ENCODE peak calls at places on chromosome 1, in five cellular contexts. M is K562, A is HCT116, I is H1, B is GM12878. K is an unnamed sample.

GRCh38 chr1:48471603-48472576 is at the start of gene SPATA6:
- DNase-seq in M (peak; percentile 99), A (peak; percentile 85), I (peak; percentile 89), B (peak; percentile 24), K (peak; percentile 95)

GRCh38 chr1:44808063-44808937 is at the start of gene BTBD19:
- DNase-seq in M (peak; percentile 76), A (no peak), I (no peak), B (no peak), K (peak; percentile 80)

GRCh38 chr1:2611034-2611501 is 21.7 kb downstream of the MMEL1 start:
- DNase-seq in M (peak; percentile 97), A (peak; percentile 62), I (peak; percentile 31), B (no peak), K (no peak)

GRCh38 chr1:66335859-66336640 is 197.9 kb upstream of the SGIP1 start:
- DNase-seq in M (no peak), A (no peak), I (no peak), B (peak; percentile 97), K (no peak)

GRCh38 chr1:53411541-53412152 is 47.6 kb upstream of the DMRTB1 start:
- DNase-seq in M (no peak), A (no peak), I (no peak), B (no peak), K (no peak)

GRCh38 chr1:163201906-163202305 is 810 bp downstream of the RGS5 start:
- DNase-seq in M (no peak), A (no peak), I (no peak), B (no peak), K (no peak)

GRCh38 chr1:164748253-164748899 is 189.4 kb downstream of the PBX1 start:
- DNase-seq in M (no peak), A (peak; percentile 78), I (no peak), B (no peak), K (no peak)

GRCh38 chr1:9425859-9426258 is 113.4 kb upstream of the SLC25A33 start:
- DNase-seq in M (no peak), A (no peak), I (no peak), B (no peak), K (no peak)

GRCh38 chr1:59025898-59026426 is 242.1 kb upstream of the JUN start:
- DNase-seq in M (no peak), A (no peak), I (no peak), B (peak; percentile 85), K (no peak)

GRCh38 chr1:48572632-48573258 is 100.7 kb upstream of the SPATA6 start:
- DNase-seq in M (peak; percentile 42), A (peak; percentile 35), I (peak; percentile 79), B (no peak), K (peak; percentile 94)

GRCh38 chr1:205438213-205439158 is 16.6 kb upstream of the LEMD1 start:
- DNase-seq in M (peak; percentile 85), A (peak; percentile 45), I (no peak), B (no peak), K (no peak)

GRCh38 chr1:206030714-206031113 is 7.0 kb upstream of the CTSE start:
- DNase-seq in M (peak; percentile 43), A (peak; percentile 74), I (no peak), B (peak; percentile 66), K (peak; percentile 86)

GRCh38 chr1:26203642-26204318 is 13.4 kb downstream of the CATSPER4 start:
- DNase-seq in M (no peak), A (no peak), I (no peak), B (no peak), K (no peak)

GRCh38 chr1:24970926-24971530 is 41.0 kb upstream of the RUNX3 start:
- DNase-seq in M (no peak), A (no peak), I (no peak), B (no peak), K (no peak)

GRCh38 chr1:59452559-59452958 is 155.7 kb downstream of the FGGY start:
- DNase-seq in M (no peak), A (no peak), I (no peak), B (no peak), K (no peak)

GRCh38 chr1:18415448-18415960 is 65.2 kb upstream of the KLHDC7A start:
- DNase-seq in M (no peak), A (no peak), I (no peak), B (no peak), K (no peak)

GRCh38 chr1:208121965-208122364 is 122.2 kb downstream of the PLXNA2 start:
- DNase-seq in M (no peak), A (no peak), I (no peak), B (no peak), K (no peak)

GRCh38 chr1:8015036-8015808 is 10.9 kb downstream of the ERRFI1 start:
- DNase-seq in M (peak; percentile 62), A (no peak), I (no peak), B (peak; percentile 26), K (no peak)

GRCh38 chr1:184664042-184664659 is 90.5 kb downstream of the EDEM3 start:
- DNase-seq in M (peak; percentile 77), A (peak; percentile 26), I (no peak), B (no peak), K (peak; percentile 86)

GRCh38 chr1:62311473-62311943 is 7.7 kb downstream of the KANK4 start:
- DNase-seq in M (no peak), A (no peak), I (no peak), B (no peak), K (no peak)

GRCh38 chr1:28256197-28256827 is 3.0 kb upstream of the SESN2 start:
- DNase-seq in M (no peak), A (no peak), I (no peak), B (no peak), K (no peak)

DNA sequence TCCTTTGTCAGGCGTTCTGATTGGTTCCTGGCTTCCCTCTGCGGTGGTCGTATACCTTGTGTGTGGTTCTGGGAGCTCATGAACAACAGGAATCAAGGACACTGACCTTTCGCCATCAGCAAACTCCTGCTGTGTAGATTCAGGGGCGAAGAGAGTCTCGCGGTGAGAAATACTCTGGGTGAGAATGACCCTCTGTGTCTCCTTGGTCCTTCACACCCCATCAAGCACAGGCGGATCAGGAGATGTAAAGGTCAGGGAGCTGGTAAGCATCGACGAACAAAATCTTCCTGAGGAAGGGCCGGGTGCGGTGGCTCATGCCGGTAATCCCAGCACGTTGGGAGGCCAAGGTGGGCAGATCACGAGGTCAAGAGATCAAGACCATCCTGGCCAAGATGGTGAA is 207.2 kb downstream of the KIF26B start:
- DNase-seq in M (no peak), A (no peak), I (no peak), B (no peak), K (no peak)
- H3K9ac ChIP-seq in M (no peak overlapping the region), A (no peak overlapping the region), I (no peak overlapping the region), B (no peak overlapping the region), K (no peak overlapping the region)

DNA sequence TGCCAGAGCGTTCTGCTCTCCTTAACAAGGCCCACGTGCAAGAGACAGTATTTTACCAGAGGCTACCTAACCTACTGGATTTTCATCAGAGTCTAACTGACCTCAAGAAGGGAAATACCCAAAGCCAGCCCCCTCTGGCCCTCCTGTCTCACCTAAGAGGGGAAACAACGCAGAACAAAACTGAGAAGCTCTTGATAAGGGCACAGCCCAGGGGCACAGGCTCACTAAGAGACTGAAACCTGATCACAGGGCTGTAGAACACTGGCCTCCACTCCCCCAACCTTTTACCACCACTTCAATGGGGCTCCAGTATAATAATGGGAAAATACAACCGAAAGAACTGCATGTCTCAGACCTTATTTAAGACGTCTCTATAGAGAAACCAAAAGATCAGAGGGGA is 449.5 kb upstream of the CAMK1G start:
- DNase-seq in M (no peak), A (no peak), I (no peak), B (peak; percentile 25), K (no peak)
- TF ChIP-seq YY1 in M (no peak), A (no peak), I (no peak), B (no peak), K (no peak)

GRCh38 chr1:145990249-145991097 is 5.9 kb downstream of the TXNIP start:
- DNase-seq in M (no peak), A (no peak), I (no peak), B (no peak), K (no peak)
- TF ChIP-seq ZNF274 in M (no peak), A (no peak), I (no peak), B (no peak), K (no peak)

DNA sequence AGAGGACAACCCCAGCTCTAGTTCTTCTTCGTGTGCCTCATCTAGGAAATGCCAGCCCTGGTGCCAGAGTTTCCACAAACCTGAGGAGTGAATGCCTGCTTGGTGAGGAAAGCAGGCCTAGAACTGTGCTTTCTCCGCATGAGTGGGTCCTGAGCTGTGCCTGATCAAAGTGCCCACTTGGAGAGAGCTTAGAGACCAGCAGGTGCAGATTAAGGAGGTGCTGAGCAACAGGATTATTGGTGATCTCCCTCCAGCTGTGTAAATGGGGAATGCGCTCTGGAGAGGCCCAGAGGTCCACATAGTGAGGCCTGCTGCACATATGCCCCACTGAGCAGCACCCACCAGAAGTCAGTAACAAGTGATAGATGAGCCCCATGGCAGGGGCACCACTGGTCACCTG is 127.3 kb upstream of the ZC3H12A start:
- DNase-seq in M (no peak), A (no peak), I (no peak), B (no peak), K (no peak)
- H3K9ac ChIP-seq in M (no peak overlapping the region), A (no peak overlapping the region), I (no peak overlapping the region), B (no peak overlapping the region), K (no peak overlapping the region)

GRCh38 chr1:98827041-98827440 is 165.5 kb downstream of the SNX7 start:
- DNase-seq in M (no peak), A (no peak), I (no peak), B (no peak), K (peak; percentile 6)

GRCh38 chr1:98824724-98825123 is 163.2 kb downstream of the SNX7 start:
- DNase-seq in M (no peak), A (no peak), I (no peak), B (no peak), K (no peak)

GRCh38 chr1:98817830-98818229 is 156.3 kb downstream of the SNX7 start:
- DNase-seq in M (no peak), A (no peak), I (no peak), B (no peak), K (no peak)

GRCh38 chr1:98821379-98821778 is 159.9 kb downstream of the SNX7 start:
- DNase-seq in M (no peak), A (no peak), I (no peak), B (no peak), K (no peak)
- TF ChIP-seq YY1 in M (no peak), A (no peak), I (no peak), B (no peak), K (no peak)

K was measured in NT2/D1.